ENCODE peak calls at places on chromosomes 1 and 21, in seven cellular contexts. One of them, this sample, is unnamed.
A peak's percentile ranks its signal among the peaks of the same experiment; 100 is the strongest.

GRCh38 chr1:164559342-164560070 is 522 bp downstream of the PBX1 start:
- DNase-seq in transverse colon: peak; percentile 28
- DNase-seq in upper lobe of left lung: peak; percentile 54
- DNase-seq in right lobe of liver: peak; percentile 23
- DNase-seq in HCT116: no peak
- DNase-seq in H1: peak; percentile 63
- DNase-seq in uterus: peak; percentile 47
- DNase-seq in this sample: peak; percentile 37

GRCh38 chr1:45205910-45206721 is at the start of gene ZSWIM5:
- DNase-seq in HCT116: peak; percentile 28
- DNase-seq in right lobe of liver: peak; percentile 61
- DNase-seq in H1: peak; percentile 83
- DNase-seq in transverse colon: peak; percentile 71
- DNase-seq in upper lobe of left lung: peak; percentile 95
- DNase-seq in uterus: peak; percentile 62
- DNase-seq in this sample: peak; percentile 23

GRCh38 chr1:16716691-16717173 is 23.6 kb upstream of the RNU1-4 start:
- DNase-seq in H1: no peak
- DNase-seq in HCT116: no peak
- DNase-seq in uterus: no peak
- DNase-seq in transverse colon: no peak
- DNase-seq in right lobe of liver: no peak
- DNase-seq in upper lobe of left lung: peak; percentile 49
- DNase-seq in this sample: no peak

GRCh38 chr1:152419917-152420316 is 5.9 kb upstream of the CRNN start:
- DNase-seq in HCT116: no peak
- DNase-seq in upper lobe of left lung: no peak
- DNase-seq in transverse colon: no peak
- DNase-seq in right lobe of liver: no peak
- DNase-seq in H1: no peak
- DNase-seq in uterus: no peak
- DNase-seq in this sample: no peak

GRCh38 chr1:40919475-40920011 is 57.4 kb upstream of the CITED4 start:
- DNase-seq in HCT116: peak; percentile 66
- DNase-seq in uterus: no peak
- DNase-seq in transverse colon: no peak
- DNase-seq in upper lobe of left lung: peak; percentile 33
- DNase-seq in H1: no peak
- DNase-seq in right lobe of liver: peak; percentile 70
- DNase-seq in this sample: no peak

GRCh38 chr1:119918301-119918700 is 22.0 kb upstream of the ADAM30 start:
- DNase-seq in HCT116: no peak
- DNase-seq in right lobe of liver: no peak
- DNase-seq in transverse colon: no peak
- DNase-seq in upper lobe of left lung: no peak
- DNase-seq in H1: no peak
- DNase-seq in uterus: no peak
- DNase-seq in this sample: no peak

GRCh38 chr1:183783896-183784637 is 20.9 kb upstream of the RGL1 start:
- DNase-seq in upper lobe of left lung: no peak
- DNase-seq in HCT116: no peak
- DNase-seq in transverse colon: peak; percentile 14
- DNase-seq in uterus: peak; percentile 68
- DNase-seq in right lobe of liver: peak; percentile 29
- DNase-seq in H1: no peak
- DNase-seq in this sample: peak; percentile 25

GRCh38 chr1:29931477-29932175 is 695.3 kb downstream of the PTPRU start:
- DNase-seq in upper lobe of left lung: no peak
- DNase-seq in right lobe of liver: no peak
- DNase-seq in H1: no peak
- DNase-seq in transverse colon: no peak
- DNase-seq in uterus: no peak
- DNase-seq in HCT116: no peak
- DNase-seq in this sample: no peak

GRCh38 chr1:114075546-114076249 is 78.0 kb downstream of the SYT6 start:
- DNase-seq in right lobe of liver: no peak
- DNase-seq in uterus: no peak
- DNase-seq in HCT116: no peak
- DNase-seq in H1: no peak
- DNase-seq in upper lobe of left lung: no peak
- DNase-seq in transverse colon: no peak
- DNase-seq in this sample: no peak

GRCh38 chr1:154755858-154756730 is 114.0 kb downstream of the KCNN3 start:
- DNase-seq in H1: no peak
- DNase-seq in HCT116: no peak
- DNase-seq in uterus: peak; percentile 67
- DNase-seq in transverse colon: no peak
- DNase-seq in right lobe of liver: no peak
- DNase-seq in upper lobe of left lung: no peak
- DNase-seq in this sample: no peak

GRCh38 chr1:88920845-88921244 is 29.5 kb upstream of the GTF2B start:
- DNase-seq in uterus: no peak
- DNase-seq in H1: no peak
- DNase-seq in upper lobe of left lung: no peak
- DNase-seq in HCT116: no peak
- DNase-seq in transverse colon: no peak
- DNase-seq in right lobe of liver: no peak
- DNase-seq in this sample: no peak

GRCh38 chr1:88917321-88918025 is 26.1 kb upstream of the GTF2B start:
- DNase-seq in transverse colon: no peak
- DNase-seq in right lobe of liver: no peak
- DNase-seq in HCT116: no peak
- DNase-seq in upper lobe of left lung: no peak
- DNase-seq in uterus: no peak
- DNase-seq in H1: no peak
- DNase-seq in this sample: no peak

GRCh38 chr1:88923224-88923623 is 31.9 kb upstream of the GTF2B start:
- DNase-seq in transverse colon: no peak
- DNase-seq in HCT116: no peak
- DNase-seq in upper lobe of left lung: no peak
- DNase-seq in right lobe of liver: no peak
- DNase-seq in H1: no peak
- DNase-seq in uterus: no peak
- DNase-seq in this sample: no peak

GRCh38 chr1:88916883-88917282 is 25.5 kb upstream of the GTF2B start:
- DNase-seq in transverse colon: no peak
- DNase-seq in right lobe of liver: no peak
- DNase-seq in uterus: no peak
- DNase-seq in upper lobe of left lung: no peak
- DNase-seq in HCT116: no peak
- DNase-seq in H1: no peak
- DNase-seq in this sample: no peak

DNA sequence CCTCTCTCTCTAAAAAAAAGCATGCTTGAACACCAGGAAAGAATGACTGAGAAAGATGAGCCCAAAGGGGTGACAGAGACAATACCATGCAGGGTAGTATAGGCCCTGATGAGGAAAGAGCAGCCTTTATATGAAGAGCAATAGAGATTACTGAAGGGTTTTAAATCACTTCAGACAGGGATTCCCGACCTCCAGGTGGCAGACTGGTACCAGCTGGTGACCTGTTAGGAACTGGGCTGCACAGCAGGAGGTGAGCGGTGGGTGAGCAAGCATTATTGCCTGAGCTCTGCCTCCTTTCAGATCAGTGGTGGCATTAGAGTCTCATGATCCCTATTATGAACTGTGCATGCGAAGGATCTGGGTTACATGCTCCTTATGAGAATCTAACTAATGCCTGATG is 30.8 kb upstream of the GTF2B start:
- DNase-seq in right lobe of liver: no peak
- DNase-seq in H1: no peak
- DNase-seq in upper lobe of left lung: no peak
- DNase-seq in uterus: no peak
- DNase-seq in transverse colon: no peak
- DNase-seq in HCT116: no peak
- DNase-seq in this sample: no peak
- TF ChIP-seq CTCF in right lobe of liver: no peak
- TF ChIP-seq CTCF in H1: peak; percentile 10
- TF ChIP-seq CTCF in upper lobe of left lung: no peak
- TF ChIP-seq CTCF in uterus: no peak
- TF ChIP-seq CTCF in transverse colon: no peak
- TF ChIP-seq CTCF in HCT116: no peak
- TF ChIP-seq CTCF in this sample: no peak

DNA sequence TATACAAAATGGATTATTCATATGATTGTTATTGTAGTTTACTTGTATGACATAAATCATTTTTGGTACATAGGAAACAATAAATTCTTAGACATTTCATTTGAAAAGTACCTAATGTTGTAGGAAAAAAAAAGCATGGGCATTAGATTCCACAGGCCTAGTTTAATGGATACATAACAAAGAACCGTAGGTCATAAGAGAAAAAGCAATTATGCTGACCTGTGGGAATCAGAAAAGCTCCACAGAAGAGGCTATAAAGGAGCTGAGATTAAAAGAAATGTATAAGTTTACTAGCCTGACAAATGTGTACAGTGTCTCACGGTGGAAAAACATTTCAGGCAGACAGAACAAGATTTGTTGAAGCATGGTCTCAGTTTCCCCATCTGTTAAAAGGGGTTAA is 3.7 kb downstream of the DEPDC1 start:
- DNase-seq in uterus: no peak
- DNase-seq in transverse colon: no peak
- DNase-seq in right lobe of liver: no peak
- DNase-seq in H1: no peak
- DNase-seq in upper lobe of left lung: no peak
- DNase-seq in HCT116: no peak
- DNase-seq in this sample: no peak
- H3K36me3 ChIP-seq in uterus: no peaks in the 10 kb centered on the region
- H3K36me3 ChIP-seq in transverse colon: no peaks in the 10 kb centered on the region
- H3K36me3 ChIP-seq in right lobe of liver: no peaks in the 10 kb centered on the region
- H3K36me3 ChIP-seq in H1: peaks cover 45% of the 10 kb centered on the region
- H3K36me3 ChIP-seq in upper lobe of left lung: no peaks in the 10 kb centered on the region
- H3K36me3 ChIP-seq in HCT116: peaks cover 23% of the 10 kb centered on the region
- H3K36me3 ChIP-seq in this sample: no peaks in the 10 kb centered on the region

GRCh38 chr1:153749408-153750005 is 21.7 kb downstream of the INTS3 start:
- DNase-seq in HCT116: peak; percentile 45
- DNase-seq in uterus: peak; percentile 88
- DNase-seq in H1: peak; percentile 85
- DNase-seq in upper lobe of left lung: peak; percentile 60
- DNase-seq in transverse colon: peak; percentile 89
- DNase-seq in right lobe of liver: peak; percentile 83
- DNase-seq in this sample: peak; percentile 88

GRCh38 chr1:153752561-153753195 is 22.5 kb upstream of the SLC27A3 start:
- DNase-seq in upper lobe of left lung: no peak
- DNase-seq in right lobe of liver: no peak
- DNase-seq in uterus: peak; percentile 93
- DNase-seq in HCT116: no peak
- DNase-seq in transverse colon: no peak
- DNase-seq in H1: no peak
- DNase-seq in this sample: peak; percentile 42

GRCh38 chr1:153750026-153750995 is 22.5 kb downstream of the INTS3 start:
- DNase-seq in upper lobe of left lung: no peak
- DNase-seq in HCT116: no peak
- DNase-seq in H1: no peak
- DNase-seq in transverse colon: no peak
- DNase-seq in uterus: peak; percentile 73
- DNase-seq in right lobe of liver: no peak
- DNase-seq in this sample: peak; percentile 71

GRCh38 chr1:153754266-153754665 is 20.9 kb upstream of the SLC27A3 start:
- DNase-seq in HCT116: no peak
- DNase-seq in uterus: no peak
- DNase-seq in upper lobe of left lung: no peak
- DNase-seq in transverse colon: no peak
- DNase-seq in right lobe of liver: no peak
- DNase-seq in H1: no peak
- DNase-seq in this sample: no peak

DNA sequence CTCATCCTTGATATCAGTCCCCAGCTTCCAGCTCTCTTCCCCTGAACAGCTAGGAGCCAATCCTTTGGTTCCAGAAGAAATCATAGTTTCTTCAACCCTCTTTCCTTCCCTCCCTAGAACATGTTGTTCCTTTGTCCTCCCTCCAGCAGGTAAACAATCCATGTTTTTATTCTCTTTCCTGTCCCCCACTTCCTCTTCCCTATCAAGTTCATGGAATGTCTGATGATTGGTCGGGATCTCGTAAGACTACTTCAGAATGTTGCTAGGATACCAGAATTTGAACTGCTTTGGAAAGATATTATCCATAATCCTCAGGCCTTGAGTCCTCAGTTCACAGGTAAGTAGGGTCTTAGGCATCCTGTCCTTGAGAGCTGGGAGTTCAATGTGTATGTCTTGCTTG is 23.1 kb upstream of the SLC27A3 start:
- DNase-seq in HCT116: no peak
- DNase-seq in uterus: no peak
- DNase-seq in transverse colon: no peak
- DNase-seq in upper lobe of left lung: no peak
- DNase-seq in right lobe of liver: no peak
- DNase-seq in H1: no peak
- DNase-seq in this sample: no peak
- TF ChIP-seq POLR2A in HCT116: no peak
- TF ChIP-seq POLR2A in uterus: no peak
- TF ChIP-seq POLR2A in transverse colon: no peak
- TF ChIP-seq POLR2A in upper lobe of left lung: no peak
- TF ChIP-seq POLR2A in right lobe of liver: no peak
- TF ChIP-seq POLR2A in H1: no peak
- TF ChIP-seq POLR2A in this sample: no peak

GRCh38 chr21:36910581-36911307 is 55.7 kb downstream of the HLCS start:
- DNase-seq in uterus: no peak
- DNase-seq in transverse colon: no peak
- DNase-seq in right lobe of liver: no peak
- DNase-seq in HCT116: no peak
- DNase-seq in upper lobe of left lung: peak; percentile 44
- DNase-seq in H1: no peak
- DNase-seq in this sample: no peak

GRCh38 chr21:36904093-36904666 is 62.3 kb downstream of the HLCS start:
- DNase-seq in upper lobe of left lung: no peak
- DNase-seq in uterus: no peak
- DNase-seq in HCT116: no peak
- DNase-seq in right lobe of liver: no peak
- DNase-seq in transverse colon: no peak
- DNase-seq in H1: no peak
- DNase-seq in this sample: no peak

GRCh38 chr21:36909901-36910561 is 56.4 kb downstream of the HLCS start:
- DNase-seq in H1: no peak
- DNase-seq in uterus: no peak
- DNase-seq in HCT116: peak; percentile 79
- DNase-seq in transverse colon: no peak
- DNase-seq in right lobe of liver: no peak
- DNase-seq in upper lobe of left lung: no peak
- DNase-seq in this sample: no peak

GRCh38 chr21:36909423-36909822 is 57.0 kb downstream of the HLCS start:
- DNase-seq in H1: no peak
- DNase-seq in HCT116: no peak
- DNase-seq in transverse colon: no peak
- DNase-seq in upper lobe of left lung: no peak
- DNase-seq in uterus: no peak
- DNase-seq in right lobe of liver: no peak
- DNase-seq in this sample: no peak

DNA sequence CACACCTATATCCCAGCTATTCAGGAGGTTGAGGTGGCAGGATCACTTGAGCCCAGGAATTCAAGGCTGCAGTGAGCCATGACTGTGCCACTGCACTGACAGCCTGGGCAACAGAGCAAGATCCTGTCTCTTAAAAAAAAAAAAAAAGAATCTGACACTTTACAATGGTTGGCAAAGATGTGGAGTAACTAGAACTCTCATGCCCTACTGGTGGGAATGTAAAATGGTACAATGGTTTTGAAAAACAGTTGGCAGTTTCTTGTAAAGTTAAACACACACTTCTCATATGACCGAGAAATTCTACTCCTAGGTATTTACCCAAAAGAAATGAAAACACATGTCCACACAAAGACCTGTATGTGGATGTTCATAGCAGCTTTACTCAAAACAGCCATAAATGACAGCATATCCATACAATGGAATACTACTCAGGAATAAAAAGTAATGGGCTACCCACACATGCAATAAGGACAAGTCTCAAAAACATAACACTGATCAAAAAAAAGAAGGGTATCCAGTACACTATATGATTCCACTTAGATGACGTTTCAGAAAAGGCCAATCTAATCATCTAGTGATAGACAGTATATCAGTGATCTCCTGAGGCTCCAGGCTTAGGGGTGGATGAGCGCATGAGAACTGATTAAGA is 58.1 kb downstream of the HLCS start:
- DNase-seq in uterus: no peak
- DNase-seq in HCT116: no peak
- DNase-seq in transverse colon: no peak
- DNase-seq in right lobe of liver: no peak
- DNase-seq in H1: no peak
- DNase-seq in upper lobe of left lung: no peak
- DNase-seq in this sample: no peak
- TF ChIP-seq CTCF in uterus: no peak
- TF ChIP-seq CTCF in HCT116: peak; percentile 39
- TF ChIP-seq CTCF in transverse colon: no peak
- TF ChIP-seq CTCF in right lobe of liver: no peak
- TF ChIP-seq CTCF in H1: no peak
- TF ChIP-seq CTCF in upper lobe of left lung: no peak
- TF ChIP-seq CTCF in this sample: no peak